ENCODE peak calls at places on chromosomes 5 and 9, in seven cellular contexts. X is NB4, G is OCI-LY7, Z is HEK293T, Y is cardiac fibroblast, A is amygdala, E is GDM1. O is an unnamed sample.

GRCh38 chr5:40551706-40552557 is 127.8 kb upstream of the PTGER4 start:
- DNase-seq in X (no peak), G (no peak), Z (no peak), Y (peak; percentile 98), A (no peak), E (no peak), O (peak; percentile 93)

GRCh38 chr5:116652903-116653302 is 78.3 kb upstream of the SEMA6A start:
- DNase-seq in X (no peak), G (no peak), Z (no peak), Y (peak; percentile 63), A (no peak), E (no peak), O (no peak)

GRCh38 chr9:517993-518392 is 303.3 kb downstream of the DOCK8 start:
- DNase-seq in X (no peak), G (no peak), Z (no peak), Y (no peak), A (no peak), E (no peak), O (no peak)

GRCh38 chr5:78364005-78364404 is 3.6 kb downstream of the SCAMP1 start:
- DNase-seq in X (peak; percentile 33), G (peak; percentile 34), Z (no peak), Y (no peak), A (no peak), E (no peak), O (no peak)

GRCh38 chr9:132647355-132647754 is 22.4 kb downstream of the DDX31 start:
- DNase-seq in X (no peak), G (no peak), Z (no peak), Y (peak; percentile 96), A (no peak), E (no peak), O (no peak)

GRCh38 chr5:80686757-80687156 is 32.0 kb upstream of the DHFR start:
- DNase-seq in X (peak; percentile 7), G (peak; percentile 19), Z (no peak), Y (peak; percentile 39), A (no peak), E (no peak), O (peak; percentile 40)

GRCh38 chr5:102946971-102947370 is 173.0 kb downstream of the GIN1 start:
- DNase-seq in X (no peak), G (no peak), Z (no peak), Y (no peak), A (no peak), E (no peak), O (no peak)

GRCh38 chr5:40828021-40828631 is 6.9 kb downstream of the RPL37 start:
- DNase-seq in X (no peak), G (no peak), Z (no peak), Y (no peak), A (no peak), E (no peak), O (no peak)

GRCh38 chr5:74945561-74946165 is 79.5 kb upstream of the FAM169A start:
- DNase-seq in X (no peak), G (no peak), Z (no peak), Y (no peak), A (no peak), E (no peak), O (no peak)

GRCh38 chr5:139794067-139794846 is 1.4 kb upstream of the PSD2 start:
- DNase-seq in X (no peak), G (no peak), Z (no peak), Y (no peak), A (no peak), E (no peak), O (no peak)

GRCh38 chr5:9622891-9623547 is 7.1 kb downstream of the TAS2R1 start:
- DNase-seq in X (no peak), G (no peak), Z (no peak), Y (peak; percentile 76), A (no peak), E (no peak), O (peak; percentile 24)